ENCODE peak calls at places on chromosomes 5 and 9, in five cellular contexts. Z is right cardiac atrium; Y is hepatocyte; N is CD8-positive, alpha-beta T cell; K is A549. W is an unnamed sample.
A peak's percentile ranks its signal among the peaks of the same experiment; 100 is the strongest.

GRCh38 chr5:132064738-132065331 is 4.4 kb downstream of the IL3 start:
- DNase-seq in Z (peak; percentile 66), Y (peak; percentile 82), N (peak; percentile 56), K (peak; percentile 78), W (peak; percentile 49)

GRCh38 chr5:73893813-73894212 is 267.8 kb downstream of the ARHGEF28 start:
- DNase-seq in Z (no peak), Y (no peak), N (no peak), K (no peak), W (no peak)

GRCh38 chr9:93003552-93004407 is 54.7 kb upstream of the SUSD3 start:
- DNase-seq in Z (no peak), Y (peak; percentile 77), N (no peak), K (peak; percentile 72), W (no peak)

GRCh38 chr5:139772392-139772791 is 23.2 kb upstream of the PSD2 start:
- DNase-seq in Z (no peak), Y (no peak), N (no peak), K (no peak), W (no peak)

GRCh38 chr9:4891674-4892073 is 93.4 kb upstream of the JAK2 start:
- DNase-seq in Z (no peak), Y (no peak), N (no peak), K (no peak), W (no peak)

GRCh38 chr5:88391116-88391515 is 122.5 kb upstream of the TMEM161B start:
- DNase-seq in Z (no peak), Y (no peak), N (no peak), K (no peak), W (no peak)

GRCh38 chr5:169064093-169064492 is 236.8 kb downstream of the SLIT3 start:
- DNase-seq in Z (peak; percentile 21), Y (peak; percentile 38), N (no peak), K (peak; percentile 26), W (no peak)

GRCh38 chr5:15304914-15305834 is 194.8 kb upstream of the FBXL7 start:
- DNase-seq in Z (no peak), Y (no peak), N (no peak), K (no peak), W (no peak)

GRCh38 chr9:31103836-31104235 is 1280.6 kb upstream of the ACO1 start:
- DNase-seq in Z (no peak), Y (no peak), N (no peak), K (no peak), W (no peak)

GRCh38 chr5:625516-625915 is 13.4 kb downstream of the CEP72 start:
- DNase-seq in Z (no peak), Y (no peak), N (no peak), K (no peak), W (no peak)

GRCh38 chr5:623531-623930 is 11.4 kb downstream of the CEP72 start:
- DNase-seq in Z (no peak), Y (no peak), N (no peak), K (no peak), W (no peak)

GRCh38 chr5:622946-623522 is 10.9 kb downstream of the CEP72 start:
- DNase-seq in Z (no peak), Y (no peak), N (no peak), K (no peak), W (no peak)

GRCh38 chr5:624951-625230 is 12.8 kb downstream of the CEP72 start:
- DNase-seq in Z (no peak), Y (no peak), N (no peak), K (no peak), W (peak; percentile 34)

GRCh38 chr5:624118-624950 is 12.2 kb downstream of the CEP72 start:
- DNase-seq in Z (no peak), Y (no peak), N (no peak), K (no peak), W (peak; percentile 17)
- H3K9me3 ChIP-seq in Z (no peaks in the 10 kb centered on the region), Y (no peaks in the 10 kb centered on the region), N (no peaks in the 10 kb centered on the region), K (no peaks in the 10 kb centered on the region), W (no peaks in the 10 kb centered on the region)

GRCh38 chr9:1086517-1086916 is 36.4 kb downstream of the DMRT2 start:
- DNase-seq in Z (no peak), Y (no peak), N (no peak), K (no peak), W (no peak)

GRCh38 chr9:1077616-1078015 is 27.5 kb downstream of the DMRT2 start:
- DNase-seq in Z (no peak), Y (no peak), N (no peak), K (no peak), W (no peak)

GRCh38 chr9:1087120-1087881 is 37.1 kb downstream of the DMRT2 start:
- DNase-seq in Z (no peak), Y (no peak), N (no peak), K (no peak), W (no peak)

GRCh38 chr9:1083325-1083913 is 33.3 kb downstream of the DMRT2 start:
- DNase-seq in Z (peak; percentile 47), Y (no peak), N (no peak), K (peak; percentile 15), W (no peak)
- H3K9me3 ChIP-seq in Z (no peaks in the 10 kb centered on the region), Y (no peaks in the 10 kb centered on the region), N (no peaks in the 10 kb centered on the region), K (no peaks in the 10 kb centered on the region), W (no peaks in the 10 kb centered on the region)

DNA sequence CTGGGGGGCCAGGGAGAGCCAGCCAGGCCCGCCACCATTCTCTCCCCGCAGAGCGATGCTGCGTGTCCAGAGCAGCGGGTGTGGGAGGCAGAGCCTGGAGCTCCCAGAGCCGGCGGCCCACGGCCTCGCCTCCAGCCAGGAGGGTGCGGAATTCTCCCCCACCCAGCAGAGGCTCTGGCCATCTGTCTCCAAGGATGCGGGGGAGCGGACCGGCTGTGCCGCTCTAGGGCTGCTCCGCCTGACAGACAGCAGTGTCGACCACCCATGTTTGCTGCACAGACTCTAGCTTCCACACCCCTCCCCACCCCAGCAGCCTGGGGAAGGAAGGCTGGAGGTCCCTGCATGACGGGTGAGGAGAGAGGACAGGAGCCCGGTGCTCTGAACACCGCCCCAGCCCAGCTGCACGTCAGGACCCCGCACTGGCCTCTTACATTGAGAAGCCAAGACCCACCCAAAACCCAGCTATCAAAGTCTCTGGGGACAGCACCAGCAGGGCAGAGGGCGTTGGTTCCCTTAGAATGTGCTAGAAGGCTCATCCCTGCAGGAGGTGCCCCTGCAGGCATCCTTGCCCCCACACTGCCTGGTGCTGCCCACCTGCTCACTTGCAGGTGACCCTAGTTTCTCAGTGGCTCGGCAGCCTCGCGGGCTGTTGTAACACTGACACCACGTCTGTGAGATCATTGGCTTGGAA is 29.7 kb upstream of the FCN1 start:
- DNase-seq in Z (no peak), Y (no peak), N (no peak), K (no peak), W (no peak)
- H3K9me3 ChIP-seq in Z (no peaks in the 10 kb centered on the region), Y (no peaks in the 10 kb centered on the region), N (no peaks in the 10 kb centered on the region), K (peaks cover 2% of the 10 kb centered on the region), W (peaks cover 5% of the 10 kb centered on the region)

GRCh38 chr5:2332521-2332920 is 419.0 kb downstream of the IRX2 start:
- DNase-seq in Z (no peak), Y (no peak), N (no peak), K (no peak), W (no peak)

GRCh38 chr5:2334686-2335085 is 416.8 kb downstream of the IRX2 start:
- DNase-seq in Z (no peak), Y (peak; percentile 39), N (no peak), K (no peak), W (no peak)

GRCh38 chr5:2329741-2330140 is 421.7 kb downstream of the IRX2 start:
- DNase-seq in Z (no peak), Y (no peak), N (no peak), K (no peak), W (no peak)

GRCh38 chr5:2330325-2330724 is 421.2 kb downstream of the IRX2 start:
- DNase-seq in Z (no peak), Y (no peak), N (no peak), K (no peak), W (no peak)

DNA sequence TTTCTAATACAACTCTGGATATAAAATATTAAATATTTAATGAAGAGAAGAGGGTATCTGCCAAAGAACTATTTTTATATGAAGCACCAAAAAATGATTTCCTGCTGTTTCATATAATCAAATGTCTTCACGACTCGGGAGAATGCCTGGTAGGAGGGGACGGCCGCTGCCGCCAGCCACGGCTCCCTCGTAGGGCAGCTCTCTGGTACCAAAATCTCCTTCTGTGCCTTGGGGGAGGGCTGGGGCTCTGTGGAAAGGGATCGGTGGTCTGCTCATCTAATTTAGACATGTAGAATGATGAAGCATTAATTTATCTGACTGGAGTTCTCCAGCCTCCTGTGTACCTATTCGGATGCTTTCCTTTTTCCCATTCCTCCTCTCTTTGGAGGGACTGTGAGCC is 420.7 kb downstream of the IRX2 start:
- DNase-seq in Z (no peak), Y (no peak), N (no peak), K (no peak), W (no peak)
- H3K9me3 ChIP-seq in Z (no peaks in the 10 kb centered on the region), Y (no peaks in the 10 kb centered on the region), N (no peaks in the 10 kb centered on the region), K (no peaks in the 10 kb centered on the region), W (no peaks in the 10 kb centered on the region)

GRCh38 chr9:125644819-125645507 is 62.0 kb downstream of the MAPKAP1 start:
- DNase-seq in Z (no peak), Y (no peak), N (no peak), K (no peak), W (no peak)
- H3K9me3 ChIP-seq in Z (no peaks in the 10 kb centered on the region), Y (no peaks in the 10 kb centered on the region), N (no peaks in the 10 kb centered on the region), K (no peaks in the 10 kb centered on the region), W (no peaks in the 10 kb centered on the region)

DNA sequence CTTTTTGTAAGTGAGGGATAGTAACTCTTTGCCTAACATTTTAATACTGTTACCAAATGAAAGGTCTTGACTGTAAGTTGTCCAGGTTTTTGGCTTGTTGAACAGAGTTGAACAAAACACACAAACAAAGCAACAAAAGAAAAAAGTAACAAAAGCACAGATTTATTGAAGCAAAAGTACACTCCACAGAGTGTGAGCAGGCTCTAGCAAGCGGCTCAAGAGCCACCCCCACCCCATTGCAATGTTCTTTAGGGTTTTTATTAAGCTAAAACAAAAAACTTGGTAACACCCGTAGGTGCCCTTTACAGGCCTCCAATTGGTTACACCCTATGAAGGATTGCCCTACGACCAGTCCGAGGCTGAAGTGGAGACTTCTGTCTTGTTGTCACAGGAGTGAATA is 197.4 kb upstream of the MAP3K1 start:
- DNase-seq in Z (no peak), Y (no peak), N (no peak), K (no peak), W (no peak)
- H3K9me3 ChIP-seq in Z (no peaks in the 10 kb centered on the region), Y (no peaks in the 10 kb centered on the region), N (no peaks in the 10 kb centered on the region), K (no peaks in the 10 kb centered on the region), W (peaks cover 20% of the 10 kb centered on the region)

DNA sequence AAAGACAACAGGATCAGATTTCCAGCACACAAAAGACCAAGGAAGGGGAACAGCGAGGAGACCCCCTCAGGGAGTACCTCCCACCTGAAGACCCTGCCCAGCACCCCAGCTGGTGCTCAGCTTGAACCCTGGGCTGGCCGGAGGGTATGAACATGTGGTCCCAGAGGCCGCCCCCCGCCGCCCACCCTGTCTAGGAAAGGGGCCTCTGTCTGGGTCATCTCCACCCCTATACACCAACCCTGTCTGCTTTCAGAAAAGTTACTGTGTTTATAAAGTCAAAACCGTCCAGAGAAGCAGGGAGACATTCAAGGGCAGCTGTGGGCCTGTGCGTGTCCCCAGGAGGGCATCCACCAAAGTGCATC is 72.2 kb downstream of the ADAMTS2 start:
- DNase-seq in Z (no peak), Y (no peak), N (no peak), K (no peak), W (peak; percentile 30)
- H3K9me3 ChIP-seq in Z (no peaks in the 10 kb centered on the region), Y (no peaks in the 10 kb centered on the region), N (no peaks in the 10 kb centered on the region), K (peaks cover 20% of the 10 kb centered on the region), W (no peaks in the 10 kb centered on the region)